ENCODE peak calls at places on chromosome 13, in five cellular contexts. One of them, this sample, is unnamed.

GRCh38 chr13:29621841-29622240 is 26.4 kb upstream of the SLC7A1 start:
- DNase-seq in bronchial epithelial cell: no peak
- DNase-seq in retinal pigment epithelial cell: no peak
- DNase-seq in ascending aorta: no peak
- DNase-seq in heart right ventricle: no peak
- DNase-seq in this sample: no peak

GRCh38 chr13:38590796-38591507 is 95.9 kb upstream of the FREM2 start:
- DNase-seq in retinal pigment epithelial cell: no peak
- DNase-seq in ascending aorta: no peak
- DNase-seq in heart right ventricle: no peak
- DNase-seq in bronchial epithelial cell: peak
- DNase-seq in this sample: no peak

GRCh38 chr13:109756778-109757177 is 29.6 kb downstream of the IRS2 start:
- DNase-seq in bronchial epithelial cell: no peak
- DNase-seq in heart right ventricle: no peak
- DNase-seq in retinal pigment epithelial cell: no peak
- DNase-seq in ascending aorta: no peak
- DNase-seq in this sample: no peak

GRCh38 chr13:49495783-49496762 is at the start of gene PHF11:
- DNase-seq in bronchial epithelial cell: peak
- DNase-seq in ascending aorta: peak
- DNase-seq in retinal pigment epithelial cell: peak
- DNase-seq in heart right ventricle: peak
- DNase-seq in this sample: no peak

GRCh38 chr13:108779308-108779707 is 149.9 kb downstream of the MYO16 start:
- DNase-seq in bronchial epithelial cell: no peak
- DNase-seq in ascending aorta: no peak
- DNase-seq in retinal pigment epithelial cell: no peak
- DNase-seq in heart right ventricle: no peak
- DNase-seq in this sample: no peak

GRCh38 chr13:48448963-48449614 is 36.2 kb upstream of the LPAR6 start:
- DNase-seq in heart right ventricle: no peak
- DNase-seq in bronchial epithelial cell: peak
- DNase-seq in ascending aorta: no peak
- DNase-seq in retinal pigment epithelial cell: no peak
- DNase-seq in this sample: peak

GRCh38 chr13:41054212-41054877 is 7.0 kb upstream of the WBP4 start:
- DNase-seq in bronchial epithelial cell: peak
- DNase-seq in heart right ventricle: no peak
- DNase-seq in ascending aorta: no peak
- DNase-seq in retinal pigment epithelial cell: no peak
- DNase-seq in this sample: peak

GRCh38 chr13:83325454-83325853 is 556.8 kb downstream of the SLITRK1 start:
- DNase-seq in heart right ventricle: no peak
- DNase-seq in retinal pigment epithelial cell: no peak
- DNase-seq in ascending aorta: no peak
- DNase-seq in bronchial epithelial cell: peak
- DNase-seq in this sample: peak

GRCh38 chr13:70849267-70849666 is 741.0 kb upstream of the KLHL1 start:
- DNase-seq in bronchial epithelial cell: no peak
- DNase-seq in retinal pigment epithelial cell: no peak
- DNase-seq in ascending aorta: no peak
- DNase-seq in heart right ventricle: no peak
- DNase-seq in this sample: no peak

GRCh38 chr13:37833411-37833810 is 36.2 kb downstream of the TRPC4 start:
- DNase-seq in ascending aorta: no peak
- DNase-seq in heart right ventricle: no peak
- DNase-seq in retinal pigment epithelial cell: no peak
- DNase-seq in bronchial epithelial cell: no peak
- DNase-seq in this sample: no peak

GRCh38 chr13:107348931-107349330 is 781.0 kb upstream of the ARGLU1 start:
- DNase-seq in retinal pigment epithelial cell: no peak
- DNase-seq in heart right ventricle: no peak
- DNase-seq in bronchial epithelial cell: peak
- DNase-seq in ascending aorta: no peak
- DNase-seq in this sample: no peak

GRCh38 chr13:69856331-69856730 is 251.3 kb upstream of the ATXN8OS start:
- DNase-seq in retinal pigment epithelial cell: peak
- DNase-seq in heart right ventricle: no peak
- DNase-seq in bronchial epithelial cell: peak
- DNase-seq in ascending aorta: no peak
- DNase-seq in this sample: peak

GRCh38 chr13:113452942-113453901 is at the start of gene ADPRHL1:
- DNase-seq in heart right ventricle: peak
- DNase-seq in bronchial epithelial cell: no peak
- DNase-seq in retinal pigment epithelial cell: no peak
- DNase-seq in ascending aorta: no peak
- DNase-seq in this sample: no peak

GRCh38 chr13:95559100-95559499 is 6.6 kb downstream of the CLDN10 start:
- DNase-seq in retinal pigment epithelial cell: no peak
- DNase-seq in bronchial epithelial cell: peak
- DNase-seq in heart right ventricle: no peak
- DNase-seq in ascending aorta: no peak
- DNase-seq in this sample: no peak

GRCh38 chr13:21435710-21436151 is 23.4 kb downstream of the ZDHHC20 start:
- DNase-seq in retinal pigment epithelial cell: peak
- DNase-seq in ascending aorta: peak
- DNase-seq in heart right ventricle: peak
- DNase-seq in bronchial epithelial cell: peak
- DNase-seq in this sample: no peak

GRCh38 chr13:47859129-47859528 is 141.9 kb downstream of the SUCLA2 start:
- DNase-seq in retinal pigment epithelial cell: no peak
- DNase-seq in bronchial epithelial cell: no peak
- DNase-seq in heart right ventricle: no peak
- DNase-seq in ascending aorta: no peak
- DNase-seq in this sample: peak

DNA sequence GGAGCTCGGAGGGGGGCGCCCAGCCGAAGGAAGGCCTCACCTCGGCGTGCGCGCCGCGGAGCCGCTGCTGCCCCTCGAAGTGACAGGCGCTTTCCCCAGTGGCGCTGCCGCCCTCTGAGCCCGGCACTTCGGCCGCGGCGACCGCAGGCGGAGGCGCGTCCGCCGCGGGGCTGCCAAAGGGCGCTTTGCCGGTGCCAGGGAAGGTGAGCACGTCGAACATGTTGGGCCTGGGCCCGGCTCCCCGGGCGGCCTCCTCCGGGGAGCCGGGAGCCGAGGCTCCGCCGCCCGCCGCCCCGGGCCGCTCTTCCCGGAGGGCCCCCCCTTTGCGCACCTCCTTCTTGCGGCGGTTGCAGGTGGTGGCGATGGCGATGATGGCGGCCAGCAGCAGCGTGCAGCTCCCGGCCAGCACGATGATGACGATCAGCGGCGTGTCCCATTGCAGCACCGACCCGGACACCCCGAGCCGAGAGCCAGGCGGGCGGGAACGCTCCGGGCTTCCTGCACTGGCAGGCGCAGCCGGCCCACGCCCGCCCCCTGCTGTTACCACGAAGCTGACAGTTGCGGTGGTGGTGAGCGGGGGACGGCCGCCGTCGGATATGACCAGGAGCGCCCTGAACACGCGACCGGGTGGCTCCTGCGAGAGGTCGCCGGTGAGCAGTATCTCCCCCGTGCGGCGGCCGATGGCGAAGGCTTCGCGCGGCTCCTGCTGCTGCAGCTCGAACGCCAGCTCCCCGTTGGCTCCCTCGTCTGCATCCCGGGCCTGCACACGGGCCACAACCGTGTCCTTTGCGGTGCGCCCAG is 2.5 kb downstream of the PCDH8 start:
- DNase-seq in heart right ventricle: no peak
- DNase-seq in retinal pigment epithelial cell: no peak
- DNase-seq in bronchial epithelial cell: no peak
- DNase-seq in ascending aorta: no peak
- DNase-seq in this sample: no peak
- TF ChIP-seq CTCF in heart right ventricle: peak
- TF ChIP-seq CTCF in retinal pigment epithelial cell: peak
- TF ChIP-seq CTCF in bronchial epithelial cell: peak
- TF ChIP-seq CTCF in ascending aorta: no peak
- TF ChIP-seq CTCF in this sample: no peak

GRCh38 chr13:71863249-71863648 is 3.8 kb downstream of the DACH1 start:
- DNase-seq in retinal pigment epithelial cell: no peak
- DNase-seq in bronchial epithelial cell: no peak
- DNase-seq in ascending aorta: no peak
- DNase-seq in heart right ventricle: no peak
- DNase-seq in this sample: no peak
- H3K4me3 ChIP-seq in retinal pigment epithelial cell: peak
- H3K4me3 ChIP-seq in bronchial epithelial cell: no peak
- H3K4me3 ChIP-seq in ascending aorta: no peak
- H3K4me3 ChIP-seq in heart right ventricle: peak
- H3K4me3 ChIP-seq in this sample: no peak

GRCh38 chr13:110798595-110798994 is 85.1 kb downstream of the ING1 start:
- DNase-seq in bronchial epithelial cell: no peak
- DNase-seq in heart right ventricle: no peak
- DNase-seq in retinal pigment epithelial cell: no peak
- DNase-seq in ascending aorta: no peak
- DNase-seq in this sample: no peak

GRCh38 chr13:110797230-110797877 is 83.9 kb downstream of the ING1 start:
- DNase-seq in retinal pigment epithelial cell: no peak
- DNase-seq in bronchial epithelial cell: no peak
- DNase-seq in ascending aorta: no peak
- DNase-seq in heart right ventricle: no peak
- DNase-seq in this sample: no peak

GRCh38 chr13:110799246-110800236 is 86.0 kb downstream of the ING1 start:
- DNase-seq in retinal pigment epithelial cell: no peak
- DNase-seq in heart right ventricle: peak
- DNase-seq in ascending aorta: no peak
- DNase-seq in bronchial epithelial cell: no peak
- DNase-seq in this sample: no peak

GRCh38 chr13:110806636-110807035 is 93.1 kb downstream of the ING1 start:
- DNase-seq in heart right ventricle: no peak
- DNase-seq in bronchial epithelial cell: no peak
- DNase-seq in ascending aorta: no peak
- DNase-seq in retinal pigment epithelial cell: no peak
- DNase-seq in this sample: no peak

GRCh38 chr13:110801044-110801443 is 87.5 kb downstream of the ING1 start:
- DNase-seq in bronchial epithelial cell: no peak
- DNase-seq in retinal pigment epithelial cell: no peak
- DNase-seq in heart right ventricle: no peak
- DNase-seq in ascending aorta: no peak
- DNase-seq in this sample: no peak
- TF ChIP-seq CTCF in bronchial epithelial cell: no peak
- TF ChIP-seq CTCF in retinal pigment epithelial cell: peak
- TF ChIP-seq CTCF in heart right ventricle: no peak
- TF ChIP-seq CTCF in ascending aorta: no peak
- TF ChIP-seq CTCF in this sample: no peak

DNA sequence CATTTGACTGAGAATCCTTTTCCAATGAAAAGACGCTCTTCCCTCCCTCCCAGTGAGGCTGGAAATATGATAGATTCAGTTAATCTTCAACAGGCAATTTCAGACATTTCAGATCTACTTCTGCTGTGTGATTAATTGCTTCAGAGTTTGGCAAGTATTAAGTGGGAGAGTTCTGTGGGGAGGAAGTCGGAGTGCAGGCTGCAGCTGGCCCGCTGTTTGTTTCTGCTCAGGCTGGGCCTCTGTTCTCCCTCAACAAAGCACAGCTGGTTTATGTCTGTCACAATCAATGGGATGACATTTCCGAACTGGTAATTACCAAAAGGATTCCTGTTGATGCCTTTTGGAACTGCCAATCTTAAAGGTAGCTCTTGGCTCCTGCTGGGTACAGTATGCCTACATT is 178.2 kb downstream of the NDFIP2 start:
- DNase-seq in bronchial epithelial cell: peak
- DNase-seq in ascending aorta: no peak
- DNase-seq in heart right ventricle: peak
- DNase-seq in retinal pigment epithelial cell: no peak
- DNase-seq in this sample: no peak
- H3K4me3 ChIP-seq in bronchial epithelial cell: no peak
- H3K4me3 ChIP-seq in ascending aorta: no peak
- H3K4me3 ChIP-seq in heart right ventricle: no peak
- H3K4me3 ChIP-seq in retinal pigment epithelial cell: no peak
- H3K4me3 ChIP-seq in this sample: no peak

DNA sequence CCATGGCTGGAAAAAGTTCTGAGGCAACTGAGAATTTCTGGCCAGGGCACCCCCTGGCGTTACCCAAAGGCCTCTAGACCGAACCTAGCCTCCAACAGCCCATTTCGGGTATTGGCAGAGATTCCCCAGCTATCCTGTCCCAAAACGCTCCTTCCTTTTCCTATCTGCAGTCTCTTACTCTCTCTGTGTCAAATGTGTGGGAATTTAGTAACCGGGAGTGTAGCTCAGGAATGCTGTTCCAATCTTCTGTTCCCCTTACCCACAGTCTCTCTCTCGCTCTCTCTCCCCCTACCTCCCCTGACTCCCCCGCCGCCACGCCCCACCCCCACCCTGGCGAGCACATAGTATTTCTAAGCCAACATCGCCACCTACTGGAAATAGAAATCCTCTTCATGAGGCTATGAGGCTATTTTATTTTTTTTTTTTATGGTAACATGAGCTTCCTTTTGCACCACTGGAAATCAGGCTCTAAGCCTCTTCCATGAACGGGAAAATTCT is 27.0 kb downstream of the OXGR1 start:
- DNase-seq in retinal pigment epithelial cell: no peak
- DNase-seq in ascending aorta: no peak
- DNase-seq in heart right ventricle: no peak
- DNase-seq in bronchial epithelial cell: no peak
- DNase-seq in this sample: no peak
- TF ChIP-seq CTCF in retinal pigment epithelial cell: no peak
- TF ChIP-seq CTCF in ascending aorta: no peak
- TF ChIP-seq CTCF in heart right ventricle: no peak
- TF ChIP-seq CTCF in bronchial epithelial cell: no peak
- TF ChIP-seq CTCF in this sample: no peak

GRCh38 chr13:99984134-99984462 is 2.5 kb downstream of the ZIC2 start:
- DNase-seq in heart right ventricle: no peak
- DNase-seq in bronchial epithelial cell: no peak
- DNase-seq in ascending aorta: no peak
- DNase-seq in retinal pigment epithelial cell: no peak
- DNase-seq in this sample: no peak

GRCh38 chr13:99981115-99982020 is at the start of gene ZIC2:
- DNase-seq in retinal pigment epithelial cell: no peak
- DNase-seq in bronchial epithelial cell: no peak
- DNase-seq in ascending aorta: no peak
- DNase-seq in heart right ventricle: no peak
- DNase-seq in this sample: peak

GRCh38 chr13:99982021-99982740 is 597 bp downstream of the ZIC2 start:
- DNase-seq in heart right ventricle: no peak
- DNase-seq in ascending aorta: no peak
- DNase-seq in retinal pigment epithelial cell: no peak
- DNase-seq in bronchial epithelial cell: no peak
- DNase-seq in this sample: no peak

GRCh38 chr13:99983401-99984133 is 2.0 kb downstream of the ZIC2 start:
- DNase-seq in ascending aorta: no peak
- DNase-seq in heart right ventricle: no peak
- DNase-seq in retinal pigment epithelial cell: no peak
- DNase-seq in bronchial epithelial cell: no peak
- DNase-seq in this sample: no peak

GRCh38 chr13:99982741-99983400 is 1.3 kb downstream of the ZIC2 start:
- DNase-seq in ascending aorta: no peak
- DNase-seq in heart right ventricle: no peak
- DNase-seq in bronchial epithelial cell: no peak
- DNase-seq in retinal pigment epithelial cell: no peak
- DNase-seq in this sample: no peak
- H3K4me3 ChIP-seq in ascending aorta: no peak
- H3K4me3 ChIP-seq in heart right ventricle: no peak
- H3K4me3 ChIP-seq in bronchial epithelial cell: no peak
- H3K4me3 ChIP-seq in retinal pigment epithelial cell: no peak
- H3K4me3 ChIP-seq in this sample: peak